ENCODE peak calls at places on chromosomes 6 and 20, in ten cellular contexts. D, O, I, U, E, F, J, T, V and C are unnamed samples.
A peak's percentile ranks its signal among the peaks of the same experiment; 100 is the strongest.

GRCh38 chr6:154613137-154613676 is 102.7 kb upstream of the CNKSR3 start:
- DNase-seq in D (no peak), O (peak; percentile 67), I (no peak), U (no peak), E (no peak), F (peak; percentile 41), J (peak; percentile 66), T (peak; percentile 52), V (no peak), C (peak; percentile 77)

GRCh38 chr20:856361-856775 is 22.9 kb downstream of the FAM110A start:
- DNase-seq in D (peak; percentile 67), O (peak; percentile 56), I (no peak), U (no peak), E (no peak), F (peak; percentile 49), J (peak; percentile 74), T (peak; percentile 98), V (peak; percentile 99), C (peak; percentile 68)

GRCh38 chr20:20457392-20458126 is 89.7 kb downstream of the INSM1 start:
- DNase-seq in D (no peak), O (no peak), I (no peak), U (no peak), E (no peak), F (no peak), J (peak; percentile 14), T (no peak), V (no peak), C (peak; percentile 56)

GRCh38 chr6:18280084-18280483 is 15.8 kb upstream of the DEK start:
- DNase-seq in D (no peak), O (no peak), I (no peak), U (no peak), E (no peak), F (no peak), J (no peak), T (no peak), V (no peak), C (no peak)

GRCh38 chr6:138795809-138796469 is at the start of gene ECT2L:
- DNase-seq in D (no peak), O (peak; percentile 34), I (no peak), U (peak; percentile 29), E (no peak), F (peak; percentile 35), J (peak; percentile 62), T (no peak), V (peak; percentile 46), C (peak; percentile 62)

GRCh38 chr6:140178550-140179334 is 804.3 kb upstream of the CITED2 start:
- DNase-seq in D (no peak), O (peak; percentile 81), I (no peak), U (no peak), E (no peak), F (no peak), J (peak; percentile 58), T (no peak), V (no peak), C (peak; percentile 94)

GRCh38 chr6:168096271-168096764 is 17.3 kb upstream of the FRMD1 start:
- DNase-seq in D (no peak), O (no peak), I (no peak), U (no peak), E (no peak), F (no peak), J (no peak), T (no peak), V (peak; percentile 43), C (no peak)

GRCh38 chr6:134295953-134296553 is 21.9 kb downstream of the SGK1 start:
- DNase-seq in D (peak; percentile 45), O (peak; percentile 97), I (no peak), U (peak; percentile 59), E (no peak), F (no peak), J (peak; percentile 99), T (peak; percentile 48), V (no peak), C (peak; percentile 99)

GRCh38 chr6:74170118-74170517 is 474.1 kb downstream of the CD109 start:
- DNase-seq in D (no peak), O (peak; percentile 26), I (no peak), U (no peak), E (no peak), F (no peak), J (peak; percentile 18), T (peak; percentile 2), V (no peak), C (peak; percentile 20)

GRCh38 chr6:52881662-52881995 is 27.9 kb downstream of the GSTA3 start:
- DNase-seq in D (no peak), O (no peak), I (no peak), U (no peak), E (no peak), F (no peak), J (no peak), T (no peak), V (no peak), C (no peak)

GRCh38 chr6:154731296-154732218 is 1.7 kb upstream of the SCAF8 start:
- DNase-seq in D (no peak), O (no peak), I (no peak), U (no peak), E (no peak), F (no peak), J (no peak), T (no peak), V (no peak), C (no peak)

GRCh38 chr6:134199848-134200606 is 117.9 kb downstream of the SGK1 start:
- DNase-seq in D (no peak), O (no peak), I (no peak), U (no peak), E (no peak), F (no peak), J (no peak), T (no peak), V (no peak), C (no peak)

GRCh38 chr6:119350202-119351004 is 842 bp upstream of the MAN1A1 start:
- DNase-seq in D (peak; percentile 15), O (peak; percentile 45), I (no peak), U (peak; percentile 55), E (no peak), F (peak; percentile 21), J (peak; percentile 84), T (no peak), V (no peak), C (peak; percentile 83)

GRCh38 chr6:87420360-87420759 is 12.6 kb downstream of the CFAP206 start:
- DNase-seq in D (no peak), O (no peak), I (no peak), U (no peak), E (no peak), F (no peak), J (no peak), T (no peak), V (no peak), C (no peak)

GRCh38 chr6:55033021-55033546 is 141.2 kb upstream of the HCRTR2 start:
- DNase-seq in D (no peak), O (peak; percentile 5), I (no peak), U (no peak), E (no peak), F (no peak), J (no peak), T (no peak), V (no peak), C (no peak)

GRCh38 chr6:32189742-32190053 is 304 bp downstream of the PBX2 start:
- DNase-seq in D (no peak), O (no peak), I (no peak), U (no peak), E (no peak), F (no peak), J (no peak), T (no peak), V (no peak), C (no peak)

GRCh38 chr6:168447741-168448140 is 6.8 kb downstream of the SMOC2 start:
- DNase-seq in D (no peak), O (no peak), I (no peak), U (no peak), E (no peak), F (no peak), J (no peak), T (no peak), V (no peak), C (no peak)

GRCh38 chr6:35955071-35955470 is 34.2 kb upstream of the SRPK1 start:
- DNase-seq in D (no peak), O (no peak), I (no peak), U (no peak), E (no peak), F (no peak), J (no peak), T (no peak), V (no peak), C (peak; percentile 86)

DNA sequence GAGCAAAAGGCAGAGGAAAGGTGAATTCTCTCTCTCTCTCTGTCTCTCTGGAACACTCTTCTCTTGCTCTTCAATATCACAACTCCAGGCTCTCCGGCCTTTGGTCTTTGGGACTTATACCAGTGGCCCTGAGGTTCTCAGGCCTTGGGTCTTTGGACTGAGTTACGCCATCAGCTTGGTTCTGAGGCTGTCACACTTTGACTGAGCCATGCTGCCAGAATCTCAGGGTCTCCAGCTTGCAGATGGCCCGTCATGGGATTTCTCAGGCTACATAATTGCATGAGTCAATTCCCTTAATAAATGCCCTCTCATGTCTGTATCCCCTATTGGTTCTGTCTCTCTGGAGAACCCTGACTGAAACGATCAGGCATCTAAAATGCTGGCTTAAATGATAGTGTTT is 12.9 kb downstream of the BTN2A1 start:
- DNase-seq in D (no peak), O (no peak), I (no peak), U (no peak), E (no peak), F (no peak), J (no peak), T (no peak), V (no peak), C (no peak)
- TF ChIP-seq CTCF in D (no peak), O (no peak), I (no peak), U (no peak), E (no peak), F (no peak), J (no peak), T (no peak), V (no peak), C (no peak)

GRCh38 chr6:148144917-148145521 is 197.6 kb upstream of the SASH1 start:
- DNase-seq in D (peak; percentile 39), O (peak; percentile 36), I (peak; percentile 69), U (peak; percentile 79), E (no peak), F (peak; percentile 70), J (peak; percentile 79), T (peak; percentile 17), V (no peak), C (peak; percentile 77)
- H3K4me3 ChIP-seq in D (peak overlapping the region; percentile 3), O (no peak overlapping the region), I (no peak overlapping the region), U (no peak overlapping the region), E (no peak overlapping the region), F (no peak overlapping the region), J (no peak overlapping the region), T (no peak overlapping the region), V (no peak overlapping the region), C (no peak overlapping the region)

DNA sequence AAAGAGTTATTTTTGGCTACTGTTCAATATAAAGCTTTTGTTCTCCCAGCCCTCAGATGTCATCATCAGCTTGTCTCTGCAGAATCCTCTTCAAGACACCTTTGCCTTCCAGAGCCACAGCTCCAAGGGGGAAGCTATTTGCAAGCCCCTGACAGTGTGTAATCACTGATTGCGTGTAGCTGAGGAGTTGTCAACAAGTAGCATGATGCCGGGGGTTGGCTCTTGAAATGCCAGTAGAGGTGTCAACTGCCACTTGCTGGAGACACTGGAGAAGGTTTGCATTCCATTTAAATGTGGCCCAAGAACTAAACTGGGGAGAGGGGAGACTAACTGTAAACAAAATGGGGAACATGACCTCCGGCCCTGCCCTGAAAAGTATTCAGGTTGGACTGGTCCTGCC is 44.3 kb upstream of the PDYN start:
- DNase-seq in D (no peak), O (no peak), I (no peak), U (no peak), E (no peak), F (no peak), J (no peak), T (no peak), V (no peak), C (no peak)
- TF ChIP-seq CTCF in D (no peak), O (no peak), I (no peak), U (no peak), E (no peak), F (no peak), J (no peak), T (no peak), V (no peak), C (no peak)

GRCh38 chr6:104940238-104940880 is 16.5 kb upstream of the LIN28B start:
- DNase-seq in D (no peak), O (no peak), I (no peak), U (no peak), E (no peak), F (no peak), J (no peak), T (no peak), V (no peak), C (no peak)
- H3K4me3 ChIP-seq in D (peak overlapping the region; percentile 17), O (peak overlapping the region; percentile 50), I (no peak overlapping the region), U (no peak overlapping the region), E (no peak overlapping the region), F (no peak overlapping the region), J (peak overlapping the region; percentile 46), T (no peak overlapping the region), V (peak overlapping the region; percentile 13), C (no peak overlapping the region)